ENCODE peak calls at places on chromosome 21, in six cellular contexts. X is H9, P is IMR-90, S is H1, A is neuronal stem cell, W is mesendoderm. Z is an unnamed sample.

GRCh38 chr21:45865106-45865835 is 116.3 kb upstream of the COL6A1 start:
- DNase-seq in X (peak), P (peak), S (peak), A (no peak), W (no peak), Z (peak)

GRCh38 chr21:44456207-44456914 is 1.1 kb downstream of the LRRC3 start:
- DNase-seq in X (no peak), P (no peak), S (no peak), A (no peak), W (no peak), Z (no peak)

GRCh38 chr21:24197132-24197643 is 1410.1 kb downstream of the MRPL39 start:
- DNase-seq in X (no peak), P (no peak), S (no peak), A (no peak), W (no peak), Z (no peak)

GRCh38 chr21:36603221-36603620 is 95.7 kb upstream of the SIM2 start:
- DNase-seq in X (no peak), P (no peak), S (no peak), A (no peak), W (no peak), Z (no peak)

GRCh38 chr21:45175326-45176085 is 101.1 kb downstream of the ADARB1 start:
- DNase-seq in X (no peak), P (peak), S (no peak), A (no peak), W (no peak), Z (no peak)

GRCh38 chr21:37787456-37787855 is 128.8 kb downstream of the KCNJ6 start:
- DNase-seq in X (no peak), P (peak), S (no peak), A (no peak), W (peak), Z (peak)

GRCh38 chr21:30434033-30434631 is 4.1 kb downstream of the KRTAP13-4 start:
- DNase-seq in X (peak), P (no peak), S (peak), A (peak), W (peak), Z (no peak)

GRCh38 chr21:38404134-38404533 is 94.1 kb downstream of the ERG start:
- DNase-seq in X (no peak), P (no peak), S (no peak), A (no peak), W (no peak), Z (no peak)

GRCh38 chr21:45892156-45892919 is 89.2 kb upstream of the COL6A1 start:
- DNase-seq in X (no peak), P (no peak), S (no peak), A (no peak), W (no peak), Z (no peak)

GRCh38 chr21:37430184-37430821 is 63.7 kb downstream of the DYRK1A start:
- DNase-seq in X (no peak), P (no peak), S (no peak), A (no peak), W (no peak), Z (no peak)

GRCh38 chr21:38780879-38781278 is 24.9 kb upstream of the ETS2 start:
- DNase-seq in X (no peak), P (no peak), S (no peak), A (no peak), W (no peak), Z (peak)

GRCh38 chr21:45257673-45258341 is 29.9 kb downstream of the POFUT2 start:
- DNase-seq in X (peak), P (no peak), S (peak), A (no peak), W (no peak), Z (no peak)

GRCh38 chr21:44752701-44753235 is 41.4 kb upstream of the TSPEAR start:
- DNase-seq in X (no peak), P (no peak), S (no peak), A (no peak), W (peak), Z (no peak)

GRCh38 chr21:16588433-16588860 is 858.7 kb downstream of the USP25 start:
- DNase-seq in X (peak), P (peak), S (no peak), A (peak), W (peak), Z (peak)

GRCh38 chr21:36806103-36806502 is 107.2 kb downstream of the SIM2 start:
- DNase-seq in X (no peak), P (peak), S (no peak), A (no peak), W (no peak), Z (peak)

GRCh38 chr21:46064870-46065214 is 33.1 kb upstream of the COL6A2 start:
- DNase-seq in X (peak), P (no peak), S (no peak), A (no peak), W (no peak), Z (no peak)

GRCh38 chr21:45957986-45958610 is 23.5 kb upstream of the COL6A1 start:
- DNase-seq in X (no peak), P (peak), S (no peak), A (no peak), W (no peak), Z (no peak)

GRCh38 chr21:20661745-20662470 is 336.3 kb upstream of the NCAM2 start:
- DNase-seq in X (peak), P (no peak), S (no peak), A (peak), W (peak), Z (no peak)

DNA sequence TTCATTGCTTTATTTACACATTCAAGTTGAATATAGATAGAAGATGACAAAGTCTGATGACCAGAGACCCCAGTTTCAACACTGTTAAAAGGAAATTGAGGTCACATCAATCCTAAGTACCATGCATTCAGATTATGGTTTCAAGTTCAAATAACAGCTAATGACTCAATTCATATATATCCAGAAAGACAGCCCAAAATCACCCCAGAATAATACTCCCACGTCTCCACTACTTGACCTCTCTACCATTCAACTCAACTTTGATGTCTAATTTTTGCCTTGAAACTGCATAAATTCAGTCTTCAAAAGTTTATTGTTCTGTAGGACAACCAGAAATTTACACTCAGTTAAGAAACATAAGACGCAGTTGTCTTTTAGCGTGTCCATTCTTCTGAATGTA is 569.2 kb downstream of the LTN1 start:
- DNase-seq in X (no peak), P (no peak), S (no peak), A (no peak), W (no peak), Z (no peak)
- H3K4me2 ChIP-seq in X (no peak), P (no peak), S (no peak), A (no peak), W (no peak), Z (no peak)

GRCh38 chr21:43201491-43201890 is 32.7 kb downstream of the CRYAA start:
- DNase-seq in X (no peak), P (no peak), S (no peak), A (no peak), W (no peak), Z (peak)
- H3K9ac ChIP-seq in X (no peak), P (no peak), S (no peak), A (no peak), W (no peak), Z (no peak)

GRCh38 chr21:28747464-28747863 is 245.2 kb downstream of the LTN1 start:
- DNase-seq in X (no peak), P (no peak), S (no peak), A (no peak), W (no peak), Z (no peak)
- H2BK15ac ChIP-seq in X (no peak), P (no peak), S (no peak), A (no peak), W (no peak), Z (no peak)

GRCh38 chr21:35164971-35165483 is 115.9 kb upstream of the RUNX1 start:
- DNase-seq in X (no peak), P (no peak), S (no peak), A (no peak), W (no peak), Z (no peak)

GRCh38 chr21:35164380-35164779 is 115.3 kb upstream of the RUNX1 start:
- DNase-seq in X (no peak), P (no peak), S (no peak), A (no peak), W (no peak), Z (no peak)

GRCh38 chr21:35168702-35169101 is 119.6 kb upstream of the RUNX1 start:
- DNase-seq in X (no peak), P (no peak), S (no peak), A (no peak), W (peak), Z (peak)

GRCh38 chr21:35159881-35160280 is 110.8 kb upstream of the RUNX1 start:
- DNase-seq in X (no peak), P (peak), S (no peak), A (no peak), W (no peak), Z (peak)

DNA sequence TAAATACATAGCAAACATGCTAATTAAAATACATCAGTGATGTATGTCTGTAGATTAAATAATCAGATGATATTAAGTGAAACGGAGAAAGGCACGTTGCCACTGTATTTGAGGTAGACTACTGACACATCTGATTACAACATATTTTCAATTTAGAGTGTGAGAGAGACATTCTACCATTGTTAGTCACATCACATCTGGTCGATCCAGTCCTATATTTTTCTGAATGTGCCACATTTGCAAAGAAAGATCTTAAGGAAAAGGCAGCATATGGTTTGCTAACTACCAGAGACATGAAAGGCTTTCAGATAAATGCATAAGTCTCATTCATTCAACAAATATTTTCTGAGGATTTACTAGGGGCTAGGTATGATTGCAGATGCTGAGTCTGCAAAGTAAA is 114.3 kb upstream of the RUNX1 start:
- DNase-seq in X (no peak), P (peak), S (no peak), A (no peak), W (no peak), Z (no peak)
- H3K4me2 ChIP-seq in X (no peak), P (no peak), S (no peak), A (no peak), W (no peak), Z (no peak)

DNA sequence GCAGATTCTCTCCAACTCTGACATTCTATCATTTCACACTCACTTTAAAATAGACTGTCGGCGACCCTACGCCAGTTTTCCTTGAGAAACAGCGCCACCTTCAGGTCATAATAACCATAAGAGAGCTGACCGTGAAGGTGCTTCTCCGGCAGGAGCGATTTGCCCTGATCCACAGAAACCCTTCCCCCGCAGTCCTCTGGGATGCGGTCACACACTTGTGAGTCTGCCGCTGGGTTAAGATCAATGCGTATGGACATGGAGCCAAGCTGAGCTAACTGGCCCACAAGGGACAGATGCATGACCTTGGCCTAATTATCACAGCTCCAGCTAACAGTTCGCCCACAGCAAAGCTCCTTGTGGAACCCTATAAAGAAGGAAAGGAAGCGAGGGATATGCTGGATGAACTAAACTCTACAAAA is 32.8 kb upstream of the IFNAR2 start:
- DNase-seq in X (peak), P (peak), S (peak), A (peak), W (peak), Z (peak)
- H3K9ac ChIP-seq in X (no peak), P (no peak), S (no peak), A (no peak), W (no peak), Z (peak)

Z was measured in mesenchymal stem cell.